ENCODE peak calls at places on chromosome X, in five cellular contexts. W, A, Q, V and N are unnamed samples.

GRCh38 chrX:119427795-119428185 is 28.7 kb downstream of the SLC25A43 start:
- DNase-seq in W (no peak), A (no peak), Q (no peak), V (no peak), N (no peak)

GRCh38 chrX:149539283-149540132 is 1.3 kb upstream of the EOLA1 start:
- DNase-seq in W (peak; percentile 76), A (peak; percentile 94), Q (peak; percentile 81), V (peak; percentile 86), N (peak; percentile 85)

GRCh38 chrX:119512145-119512800 is 44.0 kb downstream of the SLC25A5 start:
- DNase-seq in W (peak; percentile 6), A (peak; percentile 60), Q (no peak), V (no peak), N (peak; percentile 60)

GRCh38 chrX:137166591-137166990 is 132.8 kb upstream of the GPR101 start:
- DNase-seq in W (no peak), A (peak; percentile 4), Q (no peak), V (peak; percentile 1), N (no peak)

GRCh38 chrX:13775837-13776236 is 41.1 kb downstream of the GPM6B start:
- DNase-seq in W (no peak), A (no peak), Q (no peak), V (no peak), N (no peak)

GRCh38 chrX:70293621-70294020 is 3.7 kb downstream of the KIF4A start:
- DNase-seq in W (no peak), A (no peak), Q (no peak), V (no peak), N (no peak)

GRCh38 chrX:20547649-20548051 is 280.9 kb upstream of the RPS6KA3 start:
- DNase-seq in W (peak; percentile 40), A (peak; percentile 3), Q (no peak), V (no peak), N (peak; percentile 4)

GRCh38 chrX:106392346-106392745 is 219.4 kb upstream of the RADX start:
- DNase-seq in W (no peak), A (no peak), Q (no peak), V (no peak), N (no peak)

GRCh38 chrX:1472975-1473374 is 20.3 kb upstream of the ASMTL start:
- DNase-seq in W (no peak), A (no peak), Q (no peak), V (no peak), N (no peak)

GRCh38 chrX:31092970-31093638 is 21.3 kb upstream of the FTHL17 start:
- DNase-seq in W (no peak), A (peak; percentile 47), Q (no peak), V (no peak), N (no peak)

GRCh38 chrX:70084592-70084991 is 22.3 kb downstream of the OTUD6A start:
- DNase-seq in W (no peak), A (no peak), Q (no peak), V (no peak), N (no peak)

GRCh38 chrX:103779156-103779555 is 2.5 kb downstream of the PLP1 start:
- DNase-seq in W (no peak), A (no peak), Q (peak; percentile 34), V (no peak), N (no peak)

GRCh38 chrX:50594788-50595187 is 124.2 kb upstream of the DGKK start:
- DNase-seq in W (no peak), A (no peak), Q (no peak), V (no peak), N (no peak)

GRCh38 chrX:20639115-20639514 is 372.4 kb upstream of the RPS6KA3 start:
- DNase-seq in W (no peak), A (no peak), Q (no peak), V (no peak), N (no peak)

GRCh38 chrX:31323658-31324057 is 251.8 kb upstream of the FTHL17 start:
- DNase-seq in W (no peak), A (peak; percentile 39), Q (no peak), V (no peak), N (no peak)

GRCh38 chrX:134794692-134795091 is 136.4 kb upstream of the PLAC1 start:
- DNase-seq in W (no peak), A (no peak), Q (no peak), V (no peak), N (no peak)

GRCh38 chrX:106331606-106332005 is 163.5 kb downstream of the PWWP3B start:
- DNase-seq in W (no peak), A (peak; percentile 0), Q (no peak), V (no peak), N (no peak)

GRCh38 chrX:53859890-53860289 is 173.4 kb upstream of the HUWE1 start:
- DNase-seq in W (no peak), A (no peak), Q (no peak), V (no peak), N (no peak)

GRCh38 chrX:104922206-104922621 is 298.3 kb downstream of the TEX13A start:
- DNase-seq in W (peak; percentile 28), A (peak; percentile 81), Q (no peak), V (peak; percentile 38), N (peak; percentile 39)

GRCh38 chrX:37785569-37785968 is 5.7 kb downstream of the CYBB start:
- DNase-seq in W (peak; percentile 2), A (peak; percentile 25), Q (no peak), V (no peak), N (no peak)

GRCh38 chrX:69277961-69278795 is 112.9 kb upstream of the PJA1 start:
- DNase-seq in W (no peak), A (no peak), Q (no peak), V (no peak), N (no peak)

GRCh38 chrX:53039239-53039638 is 9.3 kb upstream of the GPR173 start:
- DNase-seq in W (no peak), A (no peak), Q (no peak), V (no peak), N (no peak)

GRCh38 chrX:110415440-110416167 is 57.0 kb downstream of the RTL9 start:
- DNase-seq in W (no peak), A (no peak), Q (no peak), V (no peak), N (no peak)

GRCh38 chrX:136694491-136695087 is 46.6 kb downstream of the CD40LG start:
- DNase-seq in W (no peak), A (peak; percentile 85), Q (no peak), V (peak; percentile 12), N (no peak)

GRCh38 chrX:153673398-153674218 is at the start of gene PNCK:
- DNase-seq in W (no peak), A (no peak), Q (no peak), V (no peak), N (no peak)

GRCh38 chrX:68083510-68083909 is 349.8 kb downstream of the OPHN1 start:
- DNase-seq in W (no peak), A (no peak), Q (no peak), V (no peak), N (no peak)

GRCh38 chrX:135421932-135422809 is at the start of gene SMIM10L2A:
- DNase-seq in W (no peak), A (peak; percentile 4), Q (no peak), V (no peak), N (no peak)

GRCh38 chrX:118552501-118552900 is 56.9 kb downstream of the DOCK11 start:
- DNase-seq in W (no peak), A (no peak), Q (no peak), V (no peak), N (no peak)

GRCh38 chrX:18291006-18291545 is 63.4 kb downstream of the SCML2 start:
- DNase-seq in W (no peak), A (no peak), Q (no peak), V (no peak), N (no peak)

GRCh38 chrX:75522565-75523411 is at the start of gene ZDHHC15:
- DNase-seq in W (no peak), A (no peak), Q (peak; percentile 25), V (peak; percentile 45), N (peak; percentile 21)

GRCh38 chrX:154096140-154097002 is 1.1 kb downstream of the MECP2 start:
- DNase-seq in W (no peak), A (peak; percentile 52), Q (no peak), V (no peak), N (no peak)

GRCh38 chrX:30657542-30658238 is 4.5 kb downstream of the GK start:
- DNase-seq in W (no peak), A (no peak), Q (no peak), V (no peak), N (no peak)

GRCh38 chrX:13711141-13711540 is 22.2 kb downstream of the RAB9A start:
- DNase-seq in W (no peak), A (no peak), Q (no peak), V (no peak), N (no peak)

GRCh38 chrX:103613362-103613761 is 5.6 kb downstream of the TCEAL3 start:
- DNase-seq in W (no peak), A (no peak), Q (no peak), V (no peak), N (no peak)

GRCh38 chrX:43605351-43605750 is 50.7 kb upstream of the MAOA start:
- DNase-seq in W (no peak), A (no peak), Q (no peak), V (no peak), N (no peak)